ENCODE peak calls at places on chromosomes 2 and 18, in five cellular contexts. G is right atrium auricular region; X is PC-9; Z is effector memory CD4-positive, alpha-beta T cell; S is Karpas-422. J is an unnamed sample.

GRCh38 chr2:119389615-119390306 is 23.0 kb downstream of the DBI start:
- DNase-seq in S (no peak), X (peak; percentile 59), G (no peak), Z (no peak), J (no peak)

GRCh38 chr2:69717902-69718301 is 24.0 kb upstream of the ANXA4 start:
- DNase-seq in S (no peak), Z (no peak), X (no peak), G (no peak), J (peak; percentile 74)

GRCh38 chr18:73690222-73690621 is 457.4 kb downstream of the FBXO15 start:
- DNase-seq in X (no peak), Z (no peak), G (no peak), S (no peak), J (no peak)

GRCh38 chr2:136214284-136214683 is 96.3 kb upstream of the CXCR4 start:
- DNase-seq in Z (no peak), G (no peak), S (no peak), X (no peak), J (no peak)

GRCh38 chr18:63775166-63775730 is at the start of gene SERPINB7:
- DNase-seq in S (no peak), X (peak; percentile 29), G (no peak), Z (no peak), J (no peak)

GRCh38 chr2:96970248-96970875 is 16.0 kb downstream of the FAM178B start:
- DNase-seq in S (no peak), X (peak; percentile 22), Z (no peak), G (no peak), J (no peak)

GRCh38 chr2:54468643-54469042 is 12.5 kb downstream of the SPTBN1 start:
- DNase-seq in S (no peak), G (no peak), Z (no peak), X (no peak), J (no peak)

GRCh38 chr2:19823507-19823906 is 78.3 kb downstream of the TTC32 start:
- DNase-seq in G (no peak), X (no peak), Z (no peak), S (no peak), J (no peak)

GRCh38 chr18:23495723-23496440 is 7.4 kb upstream of the RMC1 start:
- DNase-seq in S (no peak), Z (no peak), X (no peak), G (no peak), J (no peak)

GRCh38 chr2:191496838-191497237 is 181.1 kb upstream of the NABP1 start:
- DNase-seq in G (no peak), Z (no peak), S (no peak), X (no peak), J (no peak)
- H3K4me3 ChIP-seq in G (no peak overlapping the region), Z (no peak overlapping the region), S (no peak overlapping the region), X (no peak overlapping the region), J (no peak overlapping the region)

GRCh38 chr18:61579581-61579980 is 246.4 kb downstream of the CDH20 start:
- DNase-seq in X (no peak), G (no peak), Z (no peak), S (no peak), J (no peak)

GRCh38 chr18:61582205-61582710 is 249.0 kb downstream of the CDH20 start:
- DNase-seq in Z (no peak), G (peak; percentile 72), X (no peak), S (no peak), J (no peak)

GRCh38 chr18:61580061-61580460 is 246.8 kb downstream of the CDH20 start:
- DNase-seq in X (no peak), G (no peak), S (no peak), Z (no peak), J (no peak)

GRCh38 chr18:61583548-61583947 is 250.3 kb downstream of the CDH20 start:
- DNase-seq in Z (no peak), X (no peak), G (no peak), S (no peak), J (no peak)

DNA sequence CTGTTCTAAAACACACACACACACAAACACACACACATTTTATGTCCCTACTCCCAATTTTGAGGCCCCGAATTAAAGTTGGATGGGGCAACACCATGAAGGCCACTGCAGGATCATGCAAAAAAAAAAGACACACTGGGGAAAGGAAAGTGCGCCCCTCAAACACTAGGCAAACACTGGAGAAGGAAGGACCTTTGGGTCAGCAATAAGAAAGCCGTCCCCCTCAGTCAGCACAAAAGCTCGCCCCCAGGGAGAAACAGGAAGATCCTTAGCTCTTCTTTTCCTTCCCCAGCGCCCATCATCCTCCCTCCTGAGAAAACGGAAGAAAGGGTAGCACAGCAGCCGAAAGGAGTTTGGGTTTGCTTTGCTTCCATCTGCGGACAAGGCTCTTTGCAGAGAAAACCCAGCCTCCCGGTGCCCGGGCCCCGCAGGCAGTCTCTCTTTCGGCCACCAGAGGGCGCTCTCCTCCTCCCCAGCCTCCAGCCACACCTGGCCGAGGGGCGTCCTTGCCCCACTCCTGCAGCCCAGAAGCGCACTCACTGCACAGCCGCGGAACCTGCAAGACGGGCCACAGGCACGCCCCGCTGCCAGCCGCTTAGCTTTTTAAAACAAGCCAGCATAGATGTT is 248.5 kb downstream of the CDH20 start:
- DNase-seq in G (peak; percentile 74), X (peak; percentile 58), S (peak; percentile 76), Z (peak; percentile 12), J (peak; percentile 55)
- H3K4me3 ChIP-seq in G (peak overlapping the region; percentile 46), X (no peak overlapping the region), S (no peak overlapping the region), Z (no peak overlapping the region), J (peak overlapping the region; percentile 36)

GRCh38 chr2:219441451-219442205 is 7.0 kb downstream of the SPEG start:
- DNase-seq in Z (peak; percentile 31), S (no peak), X (peak; percentile 64), G (no peak), J (no peak)
- H3K4me3 ChIP-seq in Z (peak overlapping the region; percentile 48), S (no peak overlapping the region), X (peak overlapping the region; percentile 64), G (peak overlapping the region; percentile 66), J (peak overlapping the region; percentile 58)

DNA sequence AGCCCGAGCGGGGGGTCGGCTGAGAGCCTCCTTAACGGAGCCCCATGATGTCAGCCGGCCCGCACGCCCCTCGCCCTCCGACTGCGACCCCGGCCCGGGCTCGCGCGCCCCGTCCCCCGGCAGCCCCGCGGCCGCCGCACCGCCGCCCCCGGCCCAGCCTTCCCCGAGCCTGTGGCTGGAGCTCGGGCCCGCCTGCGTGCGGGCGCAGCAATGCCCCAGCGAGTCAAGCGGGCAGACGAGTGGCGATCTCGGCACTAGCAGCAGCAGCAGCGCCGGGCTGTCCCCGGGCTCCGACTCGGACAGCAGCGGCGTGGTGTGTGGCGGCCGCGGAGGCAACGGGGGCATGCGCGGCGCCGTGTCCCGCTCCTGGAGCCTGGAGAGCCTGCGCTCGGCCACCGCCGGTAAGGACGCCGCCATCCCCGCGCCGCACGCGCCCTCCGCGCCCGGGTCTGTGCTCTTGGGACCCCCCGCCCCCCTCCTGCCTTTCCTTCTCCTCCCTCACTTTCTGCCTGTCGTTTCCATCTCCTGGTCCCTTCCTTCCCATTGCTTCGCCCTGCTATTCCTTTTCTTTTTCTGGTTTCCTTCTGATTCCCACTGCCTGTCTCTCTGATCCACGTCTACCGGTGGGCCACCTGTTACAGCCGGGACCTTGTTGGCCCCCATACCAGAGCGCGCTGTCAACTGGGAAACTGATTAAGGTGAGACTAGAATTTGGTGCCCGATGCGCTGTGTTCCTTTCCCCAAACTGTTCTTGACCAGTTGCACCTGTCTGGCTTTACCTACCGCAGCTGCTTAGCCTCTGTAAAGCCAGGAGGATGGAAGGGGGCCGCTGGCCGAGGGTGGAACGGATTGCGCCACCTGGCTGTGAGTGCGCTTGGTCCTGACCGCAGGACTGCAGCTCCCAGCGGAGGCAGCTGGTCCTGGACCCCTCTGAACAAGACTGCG is 127.4 kb downstream of the ARHGEF4 start:
- DNase-seq in Z (no peak), G (no peak), X (no peak), S (no peak), J (peak; percentile 74)
- H3K4me3 ChIP-seq in Z (no peak overlapping the region), G (peak overlapping the region; percentile 41), X (no peak overlapping the region), S (no peak overlapping the region), J (peak overlapping the region; percentile 45)

GRCh38 chr2:150063432-150063889 is 424.0 kb downstream of the RND3 start:
- DNase-seq in Z (no peak), X (no peak), S (no peak), G (no peak), J (no peak)
- H3K4me3 ChIP-seq in Z (no peak overlapping the region), X (no peak overlapping the region), S (no peak overlapping the region), G (no peak overlapping the region), J (no peak overlapping the region)

DNA sequence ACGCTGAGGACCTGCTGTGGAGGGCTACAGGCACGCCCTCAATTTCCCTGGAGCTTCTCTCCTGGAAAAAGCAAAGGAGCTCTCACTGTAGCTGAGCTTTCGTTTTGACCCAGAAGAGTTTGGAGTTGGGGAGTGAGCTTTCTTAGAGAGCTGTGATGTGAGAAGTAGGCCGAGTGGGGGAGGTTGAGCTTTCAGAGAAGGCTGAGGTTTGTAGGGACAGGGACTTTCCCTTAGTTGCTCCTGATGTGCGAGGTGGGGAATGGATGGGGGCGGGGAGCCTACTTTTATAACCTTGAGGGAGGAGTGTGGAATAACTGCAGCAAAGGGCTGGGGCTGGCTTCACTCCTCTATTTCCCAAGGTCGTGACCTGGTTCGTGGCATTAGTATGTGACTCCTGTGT is 47.1 kb downstream of the ZNF532 start:
- DNase-seq in X (no peak), G (no peak), Z (no peak), S (no peak), J (no peak)
- H3K4me3 ChIP-seq in X (no peak overlapping the region), G (peak overlapping the region; percentile 11), Z (no peak overlapping the region), S (no peak overlapping the region), J (no peak overlapping the region)

GRCh38 chr2:161415467-161416293 is 417 bp upstream of the TBR1 start:
- DNase-seq in X (no peak), G (no peak), Z (no peak), S (no peak), J (no peak)

GRCh38 chr2:161418275-161418714 is 2.2 kb downstream of the TBR1 start:
- DNase-seq in X (no peak), S (no peak), Z (no peak), G (no peak), J (no peak)

GRCh38 chr2:161417428-161418274 is 1.6 kb downstream of the TBR1 start:
- DNase-seq in Z (no peak), X (no peak), S (no peak), G (no peak), J (no peak)

GRCh38 chr2:161416294-161416632 is at the start of gene TBR1:
- DNase-seq in X (no peak), G (no peak), S (no peak), Z (no peak), J (no peak)

GRCh38 chr2:161416633-161417427 is 733 bp downstream of the TBR1 start:
- DNase-seq in G (no peak), Z (no peak), X (no peak), S (no peak), J (no peak)
- H3K4me3 ChIP-seq in G (no peak overlapping the region), Z (no peak overlapping the region), X (no peak overlapping the region), S (no peak overlapping the region), J (no peak overlapping the region)